ENCODE peak calls at places on chromosome 3, in seven cellular contexts. Y, J, I, C, S, H and O are unnamed samples.
A peak's percentile ranks its signal among the peaks of the same experiment; 100 is the strongest.

GRCh38 chr3:140186421-140186920 is 251.5 kb downstream of the CLSTN2 start:
- DNase-seq in Y (peak; percentile 44), J (no peak), I (no peak), C (no peak), S (peak; percentile 50), H (peak; percentile 27), O (no peak)

GRCh38 chr3:43389388-43390254 is 103.3 kb downstream of the SNRK start:
- DNase-seq in Y (peak; percentile 62), J (no peak), I (peak; percentile 61), C (no peak), S (peak; percentile 85), H (no peak), O (peak; percentile 74)

GRCh38 chr3:125644036-125645025 is 49.0 kb upstream of the OSBPL11 start:
- DNase-seq in Y (no peak), J (no peak), I (peak; percentile 74), C (peak; percentile 59), S (no peak), H (peak; percentile 53), O (no peak)

GRCh38 chr3:150177673-150178378 is 207.1 kb upstream of the PFN2 start:
- DNase-seq in Y (no peak), J (no peak), I (no peak), C (no peak), S (peak; percentile 69), H (no peak), O (no peak)

GRCh38 chr3:32336123-32336518 is 55.5 kb upstream of the CMTM7 start:
- DNase-seq in Y (no peak), J (no peak), I (no peak), C (no peak), S (no peak), H (no peak), O (no peak)

GRCh38 chr3:44419159-44419922 is 58.1 kb downstream of the ZNF445 start:
- DNase-seq in Y (no peak), J (no peak), I (no peak), C (no peak), S (no peak), H (no peak), O (no peak)

GRCh38 chr3:139113231-139113749 is 68.6 kb upstream of the PRR23C start:
- DNase-seq in Y (no peak), J (no peak), I (no peak), C (no peak), S (no peak), H (no peak), O (peak; percentile 9)

GRCh38 chr3:129060276-129061076 is at the start of gene GP9:
- DNase-seq in Y (no peak), J (no peak), I (peak; percentile 36), C (no peak), S (no peak), H (no peak), O (no peak)

GRCh38 chr3:140386357-140387100 is 291.3 kb upstream of the TRIM42 start:
- DNase-seq in Y (peak; percentile 41), J (no peak), I (no peak), C (no peak), S (no peak), H (no peak), O (no peak)

GRCh38 chr3:10992017-10992945 is at the start of gene SLC6A1:
- DNase-seq in Y (no peak), J (no peak), I (no peak), C (peak; percentile 38), S (no peak), H (peak; percentile 15), O (no peak)

GRCh38 chr3:152109038-152109437 is 159.7 kb upstream of the MBNL1 start:
- DNase-seq in Y (no peak), J (no peak), I (no peak), C (no peak), S (no peak), H (no peak), O (no peak)

GRCh38 chr3:170740285-170740684 is 129.7 kb downstream of the RPL22L1 start:
- DNase-seq in Y (no peak), J (no peak), I (no peak), C (no peak), S (no peak), H (no peak), O (no peak)
- H3K4me1 ChIP-seq in Y (no peaks in the 10 kb centered on the region), J (no peaks in the 10 kb centered on the region), I (no peaks in the 10 kb centered on the region), C (no peaks in the 10 kb centered on the region), S (peaks cover 37% of the 10 kb centered on the region), H (peaks cover 16% of the 10 kb centered on the region), O (no peaks in the 10 kb centered on the region)

GRCh38 chr3:56547486-56547885 is 9.5 kb upstream of the CCDC66 start:
- DNase-seq in Y (no peak), J (no peak), I (no peak), C (no peak), S (no peak), H (peak; percentile 9), O (no peak)
- TF ChIP-seq CTCF in Y (no peak), J (no peak), I (no peak), C (no peak), S (peak; percentile 33), H (peak; percentile 48), O (no peak)

GRCh38 chr3:188298585-188298984 is 144.6 kb downstream of the LPP start:
- DNase-seq in Y (no peak), J (no peak), I (no peak), C (no peak), S (no peak), H (no peak), O (no peak)
- H3K4me1 ChIP-seq in Y (peaks cover 81% of the 10 kb centered on the region), J (no peaks in the 10 kb centered on the region), I (peaks cover 58% of the 10 kb centered on the region), C (peaks cover 50% of the 10 kb centered on the region), S (peaks cover 54% of the 10 kb centered on the region), H (peaks cover 36% of the 10 kb centered on the region), O (no peaks in the 10 kb centered on the region)

GRCh38 chr3:46845860-46846623 is 17.2 kb downstream of the MYL3 start:
- DNase-seq in Y (peak; percentile 82), J (no peak), I (peak; percentile 88), C (peak; percentile 83), S (peak; percentile 18), H (peak; percentile 92), O (peak; percentile 80)
- TF ChIP-seq CTCF in Y (peak; percentile 59), J (no peak), I (peak; percentile 57), C (peak; percentile 37), S (peak; percentile 46), H (peak; percentile 62), O (peak; percentile 68)

DNA sequence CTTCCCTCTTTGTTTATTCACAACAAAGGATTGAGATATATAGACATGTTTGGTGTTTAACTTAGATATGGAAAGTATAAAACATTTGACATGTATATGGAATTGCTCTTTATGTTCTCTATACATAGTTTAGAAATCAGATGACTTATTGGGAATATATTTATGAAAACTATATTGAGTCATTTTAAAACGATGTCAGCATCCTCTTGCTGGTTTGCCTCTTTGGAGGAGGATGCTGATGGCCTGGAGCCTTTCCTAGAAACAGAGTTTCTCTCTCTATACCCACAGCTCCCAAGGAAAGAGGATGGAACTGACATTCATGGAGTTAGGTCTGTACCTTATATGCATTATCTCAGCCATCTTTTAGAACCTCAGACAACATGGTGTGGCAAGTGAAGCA is 40.3 kb downstream of the ZBTB38 start:
- DNase-seq in Y (no peak), J (no peak), I (no peak), C (no peak), S (no peak), H (no peak), O (no peak)
- H3K4me1 ChIP-seq in Y (peaks cover 88% of the 10 kb centered on the region), J (no peaks in the 10 kb centered on the region), I (peaks cover 96% of the 10 kb centered on the region), C (peaks cover 63% of the 10 kb centered on the region), S (peaks cover 75% of the 10 kb centered on the region), H (peaks cover 56% of the 10 kb centered on the region), O (peaks cover 61% of the 10 kb centered on the region)

GRCh38 chr3:168951368-168951767 is 712.1 kb downstream of the MECOM start:
- DNase-seq in Y (no peak), J (no peak), I (no peak), C (no peak), S (peak; percentile 90), H (no peak), O (no peak)

GRCh38 chr3:168956087-168956486 is 707.4 kb downstream of the MECOM start:
- DNase-seq in Y (no peak), J (no peak), I (peak; percentile 49), C (no peak), S (no peak), H (no peak), O (no peak)

GRCh38 chr3:168951884-168952283 is 711.6 kb downstream of the MECOM start:
- DNase-seq in Y (no peak), J (no peak), I (no peak), C (no peak), S (no peak), H (no peak), O (no peak)

DNA sequence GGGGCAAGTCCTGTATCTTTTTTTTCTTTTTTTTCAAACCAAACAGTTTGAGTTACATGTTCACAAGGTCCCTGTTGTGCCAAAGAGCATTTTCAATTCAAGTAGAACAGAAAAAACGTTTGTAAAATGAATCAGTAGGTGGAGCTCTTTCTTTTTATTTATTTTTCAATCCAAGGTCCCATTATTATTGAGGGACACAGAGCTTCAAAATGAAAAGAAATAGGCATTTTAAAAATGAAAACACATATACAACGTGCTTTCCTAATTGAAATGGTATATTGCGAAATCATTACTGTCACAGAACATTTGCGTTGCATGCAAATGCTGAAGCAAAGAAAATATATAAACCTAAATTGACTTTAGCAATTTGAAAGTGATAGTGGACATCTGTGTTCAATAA is 711.0 kb downstream of the MECOM start:
- DNase-seq in Y (no peak), J (no peak), I (no peak), C (no peak), S (peak; percentile 37), H (no peak), O (no peak)
- TF ChIP-seq CTCF in Y (peak; percentile 33), J (no peak), I (no peak), C (no peak), S (peak; percentile 17), H (peak; percentile 52), O (no peak)

GRCh38 chr3:30613135-30613825 is 6.9 kb downstream of the TGFBR2 start:
- DNase-seq in Y (no peak), J (no peak), I (no peak), C (no peak), S (no peak), H (no peak), O (no peak)
- H3K4me1 ChIP-seq in Y (peaks cover 56% of the 10 kb centered on the region), J (peaks cover 75% of the 10 kb centered on the region), I (peaks cover 88% of the 10 kb centered on the region), C (peaks cover 56% of the 10 kb centered on the region), S (peaks cover 64% of the 10 kb centered on the region), H (peaks cover 22% of the 10 kb centered on the region), O (peaks cover 64% of the 10 kb centered on the region)